ENCODE peak calls at places on chromosomes 3 and 15, in four cellular contexts. I is fibroblast of lung, M is neuronal stem cell, N is testis. V is an unnamed sample.

GRCh38 chr3:12695112-12695511 is 31.2 kb upstream of the RAF1 start:
- DNase-seq in N (no peak), M (no peak), I (no peak), V (no peak)

GRCh38 chr3:38168151-38168987 is 3.0 kb downstream of the OXSR1 start:
- DNase-seq in M (no peak), N (no peak), I (peak; percentile 79), V (no peak)

GRCh38 chr15:97968380-97968779 is 7.9 kb downstream of the ARRDC4 start:
- DNase-seq in M (no peak), N (no peak), I (peak; percentile 93), V (no peak)

GRCh38 chr3:90005448-90005847 is 898.0 kb downstream of the EPHA3 start:
- DNase-seq in I (no peak), N (no peak), M (no peak), V (no peak)

GRCh38 chr3:79874646-79875045 is 106.8 kb upstream of the ROBO1 start:
- DNase-seq in I (peak; percentile 25), M (no peak), N (no peak), V (no peak)

GRCh38 chr3:99901200-99901926 is 83.7 kb downstream of the CMSS1 start:
- DNase-seq in N (peak; percentile 33), I (peak; percentile 87), M (no peak), V (no peak)

GRCh38 chr15:100794008-100794407 is 85.6 kb upstream of the ALDH1A3 start:
- DNase-seq in I (no peak), N (no peak), M (no peak), V (no peak)

GRCh38 chr15:71639531-71639930 is 170.8 kb upstream of the NR2E3 start:
- DNase-seq in I (no peak), M (no peak), N (no peak), V (no peak)

GRCh38 chr3:39128951-39129350 is 21.5 kb downstream of the TTC21A start:
- DNase-seq in I (no peak), M (no peak), N (no peak), V (no peak)

GRCh38 chr3:41893977-41894376 is 67.9 kb downstream of the ULK4 start:
- DNase-seq in I (peak; percentile 52), M (no peak), N (peak; percentile 28), V (no peak)

GRCh38 chr3:166902374-166902773 is 477.7 kb downstream of the ZBBX start:
- DNase-seq in N (no peak), M (no peak), I (no peak), V (no peak)

GRCh38 chr3:177371903-177372302 is 174.6 kb upstream of the TBL1XR1 start:
- DNase-seq in I (no peak), N (no peak), M (no peak), V (no peak)

GRCh38 chr3:128504533-128504915 is 11.5 kb upstream of the GATA2 start:
- DNase-seq in I (no peak), N (peak; percentile 7), M (no peak), V (no peak)

GRCh38 chr3:178308696-178309278 is 227.4 kb upstream of the KCNMB2 start:
- DNase-seq in I (no peak), N (no peak), M (no peak), V (no peak)

GRCh38 chr3:115350606-115351005 is 203.5 kb upstream of the ZBTB20 start:
- DNase-seq in M (no peak), I (no peak), N (no peak), V (no peak)

GRCh38 chr3:71269896-71270295 is 313.6 kb downstream of the FOXP1 start:
- DNase-seq in M (no peak), N (no peak), I (no peak), V (peak; percentile 40)

GRCh38 chr3:188365978-188366698 is 212.2 kb downstream of the LPP start:
- DNase-seq in I (peak; percentile 81), N (no peak), M (no peak), V (no peak)

GRCh38 chr15:36356978-36357582 is 222.3 kb upstream of the CDIN1 start:
- DNase-seq in M (no peak), N (no peak), I (peak; percentile 98), V (no peak)

GRCh38 chr15:68537097-68537496 is 41.7 kb upstream of the CORO2B start:
- DNase-seq in N (no peak), M (no peak), I (no peak), V (no peak)

GRCh38 chr3:76866729-76867461 is 173.0 kb upstream of the ROBO2 start:
- DNase-seq in I (no peak), N (no peak), M (no peak), V (no peak)

DNA sequence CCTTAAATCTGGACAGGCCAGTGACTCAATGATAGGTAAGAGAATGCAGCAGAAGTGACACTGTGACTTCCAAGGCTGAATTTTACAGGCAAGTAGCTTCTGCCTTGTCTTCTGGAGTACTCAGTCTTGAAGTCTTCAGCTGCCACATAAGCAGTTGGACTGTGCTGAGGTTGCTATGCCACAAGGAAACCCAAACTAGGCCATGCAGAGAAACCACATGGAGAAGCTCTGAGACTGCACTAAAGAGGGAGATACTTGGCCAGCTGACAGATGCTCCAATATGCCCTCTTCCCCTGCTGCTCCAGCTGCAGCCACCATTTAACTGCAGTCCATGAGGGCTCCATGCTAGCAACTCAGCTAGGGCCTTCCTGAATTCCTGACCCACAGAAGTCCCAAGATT is 119.4 kb upstream of the GADL1 start:
- DNase-seq in I (peak; percentile 17), M (no peak), N (no peak), V (no peak)
- H3K27ac ChIP-seq in I (no peak overlapping the region), M (no peak overlapping the region), N (no peak overlapping the region), V (no peak overlapping the region)

DNA sequence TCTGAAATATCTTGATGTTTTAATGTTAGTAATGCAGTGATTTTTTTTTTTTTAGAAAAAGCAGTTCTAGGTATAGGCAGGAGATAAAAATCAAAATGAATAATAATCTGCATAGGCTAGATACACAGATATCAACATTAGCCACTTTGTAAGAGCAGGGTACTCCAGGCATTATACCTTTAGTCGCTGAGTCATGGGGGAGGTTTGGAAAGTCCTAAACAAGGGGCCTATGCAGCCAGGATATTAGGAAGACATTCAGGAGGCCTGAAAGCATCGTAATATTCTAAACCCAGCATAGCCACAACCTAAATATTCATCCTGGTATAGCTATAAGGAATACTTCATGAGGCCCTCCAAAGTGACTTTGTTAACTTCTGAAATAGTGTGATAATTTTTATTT is 258.1 kb upstream of the NECTIN3 start:
- DNase-seq in I (peak; percentile 37), M (no peak), N (no peak), V (no peak)
- H3K4me1 ChIP-seq in I (peaks cover 12% of the 10 kb centered on the region), M (peaks cover 5% of the 10 kb centered on the region), N (no peaks in the 10 kb centered on the region), V (peaks cover 5% of the 10 kb centered on the region)

GRCh38 chr15:62616746-62617145 is 425.8 kb upstream of the TPM1 start:
- DNase-seq in N (no peak), M (no peak), I (no peak), V (no peak)

GRCh38 chr15:62618432-62618831 is 424.1 kb upstream of the TPM1 start:
- DNase-seq in M (no peak), N (no peak), I (peak; percentile 93), V (no peak)

GRCh38 chr15:62619526-62619925 is 423.0 kb upstream of the TPM1 start:
- DNase-seq in M (no peak), N (no peak), I (peak; percentile 62), V (no peak)

GRCh38 chr15:62617741-62618140 is 424.8 kb upstream of the TPM1 start:
- DNase-seq in I (peak; percentile 16), N (no peak), M (no peak), V (no peak)

DNA sequence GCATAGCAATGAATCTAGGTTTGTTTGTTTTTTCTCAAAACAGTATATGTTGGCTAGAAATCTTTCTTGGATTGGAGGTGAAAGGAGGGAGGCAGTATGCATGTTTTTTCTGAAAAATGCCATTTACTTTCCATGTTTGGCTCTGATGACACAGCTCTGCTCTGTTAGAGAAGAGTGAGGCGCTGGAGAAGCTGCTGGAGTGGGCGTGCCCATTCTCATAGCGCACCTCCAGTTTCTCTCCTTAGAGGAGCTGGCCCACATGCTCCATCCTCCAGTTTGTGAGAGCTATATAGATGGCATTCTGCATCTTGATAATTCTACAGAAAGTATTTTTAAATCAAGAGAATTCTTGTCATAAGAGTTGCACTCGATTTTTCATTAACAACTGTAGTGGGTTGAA is 423.4 kb upstream of the TPM1 start:
- DNase-seq in M (no peak), N (no peak), I (peak; percentile 43), V (no peak)
- H3K27ac ChIP-seq in M (no peak overlapping the region), N (no peak overlapping the region), I (peak overlapping the region; percentile 55), V (no peak overlapping the region)

DNA sequence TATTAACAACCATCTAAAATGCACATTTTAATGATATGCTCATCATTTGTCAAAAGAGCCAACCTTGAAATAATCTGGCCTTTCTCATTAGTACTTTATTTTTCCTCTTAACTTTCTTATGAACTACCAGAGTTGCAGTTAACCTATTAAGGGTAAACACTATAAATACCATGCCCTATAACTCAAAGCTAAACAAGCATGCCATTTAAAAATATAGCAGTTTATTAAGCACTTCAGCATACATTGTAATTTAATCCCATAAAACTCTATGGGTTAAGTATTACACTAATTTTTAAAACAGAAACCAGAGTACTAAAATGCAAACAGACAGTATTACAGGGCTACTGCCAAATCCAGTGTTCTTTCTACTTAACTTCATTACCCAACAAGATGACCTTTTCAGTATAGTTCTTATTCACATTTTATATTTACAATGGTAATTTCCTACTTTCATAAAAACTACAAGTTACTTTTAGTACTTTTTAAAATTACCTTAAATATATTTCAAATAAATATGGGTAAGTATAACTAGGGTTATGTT is 11.8 kb downstream of the NPTN start:
- DNase-seq in I (no peak), N (no peak), M (no peak), V (no peak)
- H3K4me1 ChIP-seq in I (no peaks in the 10 kb centered on the region), N (peaks cover 25% of the 10 kb centered on the region), M (peaks cover 9% of the 10 kb centered on the region), V (no peaks in the 10 kb centered on the region)

DNA sequence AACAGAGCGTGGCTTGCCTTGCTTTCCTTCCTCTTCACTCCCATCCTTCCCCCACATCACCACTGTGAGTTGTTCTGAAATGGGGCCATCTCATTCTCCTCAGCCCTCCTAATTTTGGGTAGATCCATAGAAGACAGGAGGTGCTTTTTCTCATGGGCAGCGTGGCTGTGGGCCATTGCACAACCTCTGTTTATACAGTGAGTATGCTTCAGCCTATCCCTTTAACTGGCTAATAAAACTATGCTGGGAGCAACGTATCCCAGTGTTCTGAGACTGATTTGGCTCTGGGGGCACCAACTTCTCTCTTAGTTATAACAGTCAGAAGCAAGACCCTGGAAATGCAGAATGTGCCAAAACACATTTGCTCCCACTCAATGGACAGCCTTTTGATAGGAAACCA is 97.1 kb upstream of the ICE2 start:
- DNase-seq in N (no peak), M (no peak), I (no peak), V (no peak)
- H3K27ac ChIP-seq in N (no peak overlapping the region), M (no peak overlapping the region), I (no peak overlapping the region), V (no peak overlapping the region)

GRCh38 chr3:27356976-27357375 is 12.2 kb downstream of the NEK10 start:
- DNase-seq in M (no peak), I (no peak), N (no peak), V (no peak)

GRCh38 chr3:27357665-27358258 is 11.4 kb downstream of the NEK10 start:
- DNase-seq in N (peak; percentile 64), I (peak; percentile 39), M (peak; percentile 39), V (peak; percentile 19)

GRCh38 chr3:27360113-27361078 is 8.8 kb downstream of the NEK10 start:
- DNase-seq in N (no peak), M (no peak), I (peak; percentile 11), V (no peak)

GRCh38 chr3:27354588-27355203 is 14.5 kb downstream of the NEK10 start:
- DNase-seq in M (no peak), I (no peak), N (no peak), V (no peak)

DNA sequence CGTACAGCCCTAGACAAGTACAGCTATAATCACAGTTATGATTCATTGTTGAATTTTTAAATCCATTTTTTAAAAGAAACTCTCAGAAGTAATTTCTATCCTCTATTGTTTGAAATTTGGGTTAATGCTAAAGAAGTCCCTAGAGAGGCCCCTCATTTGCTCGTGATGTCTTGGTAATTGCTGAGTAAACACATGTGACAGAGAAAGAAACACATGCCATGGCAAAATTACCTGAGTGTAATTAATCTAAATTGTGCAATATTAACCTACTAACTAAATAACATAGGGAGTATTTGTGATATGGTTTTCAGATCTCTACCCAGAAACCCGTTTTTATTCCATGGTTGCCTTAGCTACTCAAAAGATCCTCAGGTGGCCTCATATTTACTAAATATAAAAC is 10.8 kb downstream of the NEK10 start:
- DNase-seq in M (no peak), I (no peak), N (no peak), V (no peak)
- H3K4me1 ChIP-seq in M (peaks cover 17% of the 10 kb centered on the region), I (peaks cover 6% of the 10 kb centered on the region), N (no peaks in the 10 kb centered on the region), V (peaks cover 13% of the 10 kb centered on the region)

V was measured in naive thymus-derived CD4-positive, alpha-beta T cell.